ENCODE peak calls at places on chromosomes 5 and 9, in five cellular contexts. U, Q, Z, A and L are unnamed samples.
A peak's percentile ranks its signal among the peaks of the same experiment; 100 is the strongest.

GRCh38 chr5:131064669-131065371 is 100.2 kb downstream of the HINT1 start:
- DNase-seq in U (no peak), Q (no peak), Z (no peak), A (no peak), L (no peak)

GRCh38 chr5:59126665-59127354 is 543.9 kb downstream of the RAB3C start:
- DNase-seq in U (no peak), Q (peak; percentile 27), Z (no peak), A (no peak), L (no peak)

GRCh38 chr5:153718713-153719112 is 228.2 kb downstream of the GRIA1 start:
- DNase-seq in U (no peak), Q (no peak), Z (no peak), A (no peak), L (no peak)

GRCh38 chr9:92138157-92138959 is 23.1 kb upstream of the SPTLC1 start:
- DNase-seq in U (peak; percentile 73), Q (peak; percentile 57), Z (peak; percentile 62), A (peak; percentile 29), L (peak; percentile 60)

GRCh38 chr5:77859306-77859705 is 83.2 kb upstream of the TBCA start:
- DNase-seq in U (no peak), Q (peak; percentile 56), Z (no peak), A (no peak), L (no peak)

GRCh38 chr9:98154678-98155077 is 35.7 kb upstream of the TRIM14 start:
- DNase-seq in U (no peak), Q (no peak), Z (no peak), A (no peak), L (no peak)

GRCh38 chr5:27020965-27021364 is 17.4 kb downstream of the CDH9 start:
- DNase-seq in U (no peak), Q (peak; percentile 55), Z (no peak), A (no peak), L (no peak)

GRCh38 chr9:14616188-14616982 is 76.8 kb downstream of the ZDHHC21 start:
- DNase-seq in U (peak; percentile 8), Q (peak; percentile 49), Z (no peak), A (no peak), L (no peak)

GRCh38 chr5:118854819-118855218 is 133.5 kb downstream of the DTWD2 start:
- DNase-seq in U (no peak), Q (no peak), Z (no peak), A (no peak), L (no peak)

GRCh38 chr5:133460172-133460758 is 152.1 kb downstream of the FSTL4 start:
- DNase-seq in U (peak; percentile 71), Q (no peak), Z (no peak), A (no peak), L (no peak)

GRCh38 chr5:93273176-93273575 is 307.8 kb downstream of the NR2F1-AS1 start:
- DNase-seq in U (no peak), Q (peak; percentile 86), Z (no peak), A (no peak), L (no peak)

GRCh38 chr9:93057703-93058356 is 671 bp upstream of the SUSD3 start:
- DNase-seq in U (no peak), Q (no peak), Z (no peak), A (no peak), L (no peak)

GRCh38 chr5:56124885-56125250 is 108.3 kb downstream of the ANKRD55 start:
- DNase-seq in U (no peak), Q (no peak), Z (no peak), A (no peak), L (no peak)

GRCh38 chr5:82628364-82628910 is 350.3 kb upstream of the RPS23 start:
- DNase-seq in U (no peak), Q (no peak), Z (no peak), A (no peak), L (no peak)